ENCODE peak calls at places on chromosomes 4 and X, in four cellular contexts. M, J, R and P are unnamed samples.

GRCh38 chrX:52422884-52423283 is 54.1 kb downstream of the XAGE2 start:
- DNase-seq in M (no peak), J (no peak), R (no peak), P (no peak)

GRCh38 chr4:168651374-168651773 is 154.5 kb downstream of the PALLD start:
- DNase-seq in M (no peak), J (peak), R (no peak), P (no peak)

GRCh38 chrX:53047228-53047627 is 1.4 kb upstream of the GPR173 start:
- DNase-seq in M (no peak), J (no peak), R (no peak), P (no peak)

GRCh38 chr4:27198971-27199370 is 338.3 kb downstream of the STIM2 start:
- DNase-seq in M (no peak), J (no peak), R (no peak), P (no peak)

GRCh38 chrX:24859211-24859841 is 156.4 kb downstream of the ARX start:
- DNase-seq in M (no peak), J (no peak), R (no peak), P (no peak)

GRCh38 chr4:174402470-174403176 is 118.9 kb downstream of the CEP44 start:
- DNase-seq in M (no peak), J (no peak), R (no peak), P (no peak)

GRCh38 chrX:68588653-68589371 is 58.7 kb upstream of the STARD8 start:
- DNase-seq in M (no peak), J (no peak), R (no peak), P (no peak)

GRCh38 chrX:48498374-48498809 is 10.4 kb upstream of the PORCN start:
- DNase-seq in M (no peak), J (no peak), R (no peak), P (no peak)

GRCh38 chrX:281166-281999 is at the start of gene PLCXD1:
- DNase-seq in M (peak), J (no peak), R (peak), P (no peak)

GRCh38 chr4:79027656-79028055 is 88.4 kb upstream of the PAQR3 start:
- DNase-seq in M (no peak), J (no peak), R (no peak), P (no peak)

GRCh38 chr4:186128842-186129241 is 24.3 kb downstream of the FAM149A start:
- DNase-seq in M (no peak), J (no peak), R (no peak), P (no peak)
- TF ChIP-seq CTCF in M (no peak), J (no peak), R (no peak), P (no peak)

GRCh38 chrX:119398974-119399771 is at the start of gene SLC25A43:
- DNase-seq in M (peak), J (peak), R (peak), P (peak)
- TF ChIP-seq POLR2A in M (peak), J (no peak), R (no peak), P (no peak)

GRCh38 chr4:22987861-22988260 is 295.1 kb downstream of the GBA3 start:
- DNase-seq in M (no peak), J (no peak), R (no peak), P (no peak)
- H3K4me3 ChIP-seq in M (no peak), J (no peak), R (no peak), P (no peak)

GRCh38 chr4:25020240-25020639 is 10.5 kb downstream of the LGI2 start:
- DNase-seq in M (no peak), J (no peak), R (no peak), P (no peak)
- TF ChIP-seq CTCF in M (no peak), J (no peak), R (no peak), P (no peak)